ENCODE peak calls at places on chromosomes 13 and 19, in nine cellular contexts. Q is BJ; G is Right ventricle myocardium superior; U is stimulated activated CD4-positive, alpha-beta T cell treated with anti-CD3 and anti-CD28 coated beads, Interleukin-1b, Interleukin-23, amount 100 ng/mL, for 1 hour; E is non-pigmented ciliary epithelial cell; W is NCI-H1105 treated with DMSO at 0.1 percent for 48 hours; O is pancreas; H is T follicular helper cell; T is aorta. V is an unnamed sample.

GRCh38 chr13:42279986-42280385 is 8.0 kb downstream of the AKAP11 start:
- DNase-seq in H (no peak), T (no peak), U (no peak), Q (no peak), G (no peak), O (no peak), E (no peak), W (no peak), V (no peak)

GRCh38 chr13:52036037-52036436 is 11.5 kb downstream of the UTP14C start:
- DNase-seq in E (no peak), H (no peak), G (no peak), Q (no peak), U (no peak), O (no peak), W (no peak), T (no peak), V (no peak)

GRCh38 chr19:28619842-28620429 is 593.0 kb downstream of the UQCRFS1 start:
- DNase-seq in T (no peak), U (no peak), Q (no peak), E (no peak), W (no peak), H (no peak), G (no peak), O (no peak), V (no peak)

GRCh38 chr19:47021536-47022139 is 2.0 kb downstream of the NPAS1 start:
- DNase-seq in G (no peak), W (no peak), U (no peak), E (no peak), Q (no peak), H (no peak), O (no peak), T (no peak), V (no peak)

GRCh38 chr19:41445575-41445974 is 2.6 kb downstream of the ERICH4 start:
- DNase-seq in H (no peak), G (no peak), Q (no peak), E (no peak), W (no peak), T (no peak), U (no peak), O (no peak), V (no peak)

GRCh38 chr13:110161112-110161897 is 145.7 kb downstream of the COL4A1 start:
- DNase-seq in Q (no peak), T (peak; percentile 68), H (no peak), O (no peak), U (no peak), W (no peak), E (no peak), G (peak; percentile 58), V (no peak)

GRCh38 chr19:38737297-38737865 is 6.9 kb downstream of the CAPN12 start:
- DNase-seq in U (no peak), H (no peak), E (no peak), O (no peak), W (no peak), Q (no peak), G (no peak), T (peak; percentile 27), V (no peak)

GRCh38 chr19:57559008-57559403 is 657 bp downstream of the ZNF550 start:
- DNase-seq in W (no peak), Q (no peak), T (no peak), H (no peak), E (no peak), O (no peak), U (no peak), G (peak; percentile 46), V (no peak)

GRCh38 chr13:92833071-92833470 is 393.5 kb upstream of the GPC6 start:
- DNase-seq in Q (no peak), U (no peak), H (no peak), W (no peak), O (no peak), T (no peak), G (no peak), E (no peak), V (no peak)

GRCh38 chr13:113152894-113153809 is 5.3 kb upstream of the PROZ start:
- DNase-seq in E (no peak), H (no peak), U (no peak), W (peak; percentile 49), Q (no peak), G (peak; percentile 77), O (peak; percentile 48), T (peak; percentile 68), V (no peak)

GRCh38 chr13:98484289-98485219 is 92.4 kb downstream of the STK24 start:
- DNase-seq in E (peak; percentile 85), U (no peak), G (peak; percentile 67), T (peak; percentile 89), H (peak; percentile 41), Q (peak; percentile 88), O (peak; percentile 90), W (peak; percentile 42), V (peak; percentile 95)

GRCh38 chr19:46392837-46393236 is 20.5 kb downstream of the CCDC8 start:
- DNase-seq in Q (no peak), E (no peak), G (no peak), U (no peak), O (no peak), H (no peak), W (no peak), T (no peak), V (no peak)

GRCh38 chr19:8487137-8487851 is 15.1 kb downstream of the PRAM1 start:
- DNase-seq in T (peak; percentile 73), Q (no peak), H (peak; percentile 35), G (peak; percentile 66), O (no peak), W (no peak), E (no peak), U (no peak), V (no peak)

GRCh38 chr19:35247526-35248309 is 1.1 kb upstream of the LSR start:
- DNase-seq in H (no peak), Q (no peak), E (no peak), W (peak; percentile 84), T (no peak), O (peak; percentile 95), G (no peak), U (no peak), V (peak; percentile 95)

GRCh38 chr13:64871742-64872141 is 2358.4 kb downstream of the PCDH9 start:
- DNase-seq in T (no peak), W (no peak), H (no peak), Q (no peak), U (no peak), E (no peak), O (no peak), G (no peak), V (no peak)

GRCh38 chr19:13599681-13600080 is 93.4 kb upstream of the CACNA1A start:
- DNase-seq in E (no peak), H (no peak), O (no peak), T (no peak), U (no peak), W (no peak), Q (no peak), G (no peak), V (no peak)

GRCh38 chr19:45187421-45188100 is 9.0 kb downstream of the BLOC1S3 start:
- DNase-seq in U (no peak), H (no peak), O (no peak), E (no peak), Q (no peak), G (no peak), T (no peak), W (peak; percentile 53), V (peak; percentile 29)

GRCh38 chr19:51595776-51596175 is 24.7 kb downstream of the ZNF175 start:
- DNase-seq in E (no peak), O (no peak), W (no peak), G (no peak), Q (no peak), H (no peak), T (no peak), U (no peak), V (no peak)

GRCh38 chr13:110108348-110109139 is 198.4 kb downstream of the COL4A1 start:
- DNase-seq in T (peak; percentile 86), E (no peak), U (no peak), O (peak; percentile 53), W (peak; percentile 82), G (peak; percentile 90), Q (no peak), H (no peak), V (peak; percentile 41)

GRCh38 chr13:85529216-85529590 is 270.0 kb downstream of the SLITRK6 start:
- DNase-seq in T (no peak), G (no peak), W (no peak), U (no peak), E (no peak), O (no peak), Q (no peak), H (no peak), V (no peak)

GRCh38 chr19:45767410-45767880 is 1.6 kb downstream of the SIX5 start:
- DNase-seq in O (peak; percentile 88), T (peak; percentile 85), Q (peak; percentile 43), H (no peak), G (peak; percentile 86), W (peak; percentile 12), U (no peak), E (peak; percentile 42), V (peak; percentile 44)

GRCh38 chr13:68026077-68026476 is 795.9 kb upstream of the PCDH9 start:
- DNase-seq in Q (no peak), W (no peak), H (no peak), G (no peak), T (no peak), E (no peak), O (no peak), U (no peak), V (no peak)